ENCODE peak calls at places on chromosomes 11 and 22, in eight cellular contexts. F is H9; L is foreskin keratinocyte; I is upper lobe of left lung; W is lower lobe of right lung; Y is MM.1S; S is endothelial cell; T is CD4-positive, alpha-beta T cell. A is an unnamed sample.

GRCh38 chr22:36900225-36900624 is 13.2 kb upstream of the CSF2RB start:
- DNase-seq in L (no peak), I (no peak), T (no peak), S (no peak), W (no peak), F (no peak), Y (no peak), A (no peak)

GRCh38 chr11:86193297-86194095 is 51.1 kb upstream of the EED start:
- DNase-seq in I (no peak), S (peak), L (peak), W (peak), F (peak), T (peak), Y (peak), A (peak)

GRCh38 chr22:49258107-49259010 is 569.3 kb downstream of the BRD1 start:
- DNase-seq in F (peak), W (no peak), Y (no peak), T (peak), I (no peak), L (no peak), S (no peak), A (no peak)

GRCh38 chr11:9663699-9664275 is at the start of gene SWAP70:
- DNase-seq in I (peak), W (peak), S (peak), T (peak), F (peak), L (peak), Y (peak), A (peak)

GRCh38 chr11:118980191-118980881 is 8.8 kb downstream of the FOXR1 start:
- DNase-seq in F (peak), W (no peak), S (no peak), T (no peak), I (peak), Y (no peak), L (no peak), A (peak)

GRCh38 chr11:4684631-4685285 is 12.9 kb downstream of the OR51E2 start:
- DNase-seq in F (no peak), S (no peak), T (no peak), Y (peak), I (no peak), L (no peak), W (no peak), A (no peak)

GRCh38 chr11:14262271-14262846 is 96.6 kb downstream of the RRAS2 start:
- DNase-seq in L (no peak), Y (no peak), W (no peak), S (no peak), T (no peak), F (no peak), I (no peak), A (no peak)

GRCh38 chr11:117385906-117386305 is 58.3 kb downstream of the CEP164 start:
- DNase-seq in T (no peak), W (no peak), F (no peak), S (no peak), L (no peak), I (no peak), Y (no peak), A (no peak)

GRCh38 chr11:132114185-132114584 is 743.8 kb downstream of the NTM start:
- DNase-seq in W (no peak), T (no peak), Y (peak), S (peak), F (peak), I (no peak), L (no peak), A (no peak)

GRCh38 chr22:47174671-47175111 is 412.2 kb downstream of the TBC1D22A start:
- DNase-seq in T (peak), I (peak), W (no peak), L (no peak), F (peak), S (no peak), Y (no peak), A (no peak)

GRCh38 chr22:45819305-45819704 is 147.7 kb downstream of the ATXN10 start:
- DNase-seq in W (no peak), L (no peak), F (no peak), T (no peak), I (no peak), S (no peak), Y (no peak), A (no peak)

GRCh38 chr11:116376547-116376946 is 396.2 kb downstream of the BUD13 start:
- DNase-seq in W (no peak), S (no peak), F (no peak), Y (no peak), T (no peak), L (no peak), I (no peak), A (no peak)

GRCh38 chr11:57324154-57324885 is 432 bp downstream of the TNKS1BP1 start:
- DNase-seq in Y (no peak), T (peak), S (peak), L (no peak), I (peak), W (peak), F (peak), A (peak)

GRCh38 chr11:2977113-2977512 is 15.0 kb downstream of the NAP1L4 start:
- DNase-seq in L (no peak), W (no peak), T (no peak), Y (no peak), I (no peak), F (no peak), S (no peak), A (no peak)

GRCh38 chr11:128463386-128463829 is 124.0 kb downstream of the ETS1 start:
- DNase-seq in S (no peak), W (no peak), I (no peak), F (no peak), L (no peak), T (no peak), Y (no peak), A (no peak)

GRCh38 chr11:86475027-86475426 is 100.3 kb downstream of the CCDC81 start:
- DNase-seq in S (no peak), Y (no peak), F (no peak), L (no peak), I (no peak), W (no peak), T (no peak), A (no peak)

GRCh38 chr11:33065445-33066178 is 26.2 kb downstream of the TCP11L1 start:
- DNase-seq in L (no peak), F (peak), Y (peak), I (peak), W (peak), S (peak), T (peak), A (peak)

GRCh38 chr11:103735497-103736032 is 300.9 kb upstream of the DDI1 start:
- DNase-seq in S (no peak), L (peak), Y (no peak), T (no peak), W (no peak), I (no peak), F (no peak), A (no peak)

GRCh38 chr11:94802501-94802900 is 34.3 kb downstream of the AMOTL1 start:
- DNase-seq in W (no peak), Y (no peak), S (no peak), L (no peak), F (no peak), I (no peak), T (no peak), A (no peak)

GRCh38 chr11:10742460-10743208 is 8.4 kb upstream of the CTR9 start:
- DNase-seq in W (no peak), L (peak), F (no peak), S (no peak), Y (no peak), T (no peak), I (no peak), A (no peak)

GRCh38 chr11:76453248-76453647 is 8.4 kb downstream of the EMSY start:
- DNase-seq in W (no peak), F (no peak), Y (no peak), I (no peak), L (no peak), T (no peak), S (no peak), A (no peak)

GRCh38 chr22:50569896-50570535 is 7.3 kb upstream of the SYCE3 start:
- DNase-seq in L (no peak), Y (no peak), I (no peak), S (no peak), T (no peak), W (no peak), F (no peak), A (peak)

GRCh38 chr11:12430912-12431311 is 53.5 kb downstream of the PARVA start:
- DNase-seq in I (no peak), S (no peak), Y (no peak), L (peak), T (no peak), F (no peak), W (no peak), A (no peak)

GRCh38 chr11:99505319-99505718 is 484.6 kb downstream of the CNTN5 start:
- DNase-seq in S (no peak), W (no peak), I (no peak), F (no peak), T (no peak), L (no peak), Y (no peak), A (no peak)

GRCh38 chr22:21051836-21052400 is 6.2 kb downstream of the LRRC74B start:
- DNase-seq in F (no peak), W (no peak), S (no peak), Y (no peak), L (no peak), T (no peak), I (no peak), A (no peak)

GRCh38 chr22:37259540-37260029 is 15.5 kb upstream of the RAC2 start:
- DNase-seq in F (peak), Y (no peak), T (no peak), L (no peak), S (peak), W (peak), I (no peak), A (no peak)

GRCh38 chr22:46738642-46738960 is 549 bp upstream of the CERK start:
- DNase-seq in S (no peak), I (no peak), Y (peak), L (no peak), T (peak), W (no peak), F (no peak), A (no peak)

GRCh38 chr22:23446796-23447350 is 133.2 kb downstream of the IGLL1 start:
- DNase-seq in W (no peak), I (no peak), Y (no peak), S (no peak), T (no peak), L (no peak), F (no peak), A (no peak)

GRCh38 chr22:23452231-23453010 is 127.7 kb downstream of the IGLL1 start:
- DNase-seq in F (no peak), Y (no peak), I (peak), T (no peak), S (no peak), L (no peak), W (no peak), A (no peak)

GRCh38 chr22:23453277-23453676 is 126.8 kb downstream of the IGLL1 start:
- DNase-seq in F (no peak), I (no peak), L (no peak), S (no peak), W (no peak), Y (no peak), T (no peak), A (no peak)

GRCh38 chr22:23450434-23450795 is 129.7 kb downstream of the IGLL1 start:
- DNase-seq in I (no peak), T (no peak), Y (no peak), S (no peak), F (no peak), W (no peak), L (no peak), A (no peak)
- TF ChIP-seq CTCF in I (no peak), T (no peak), Y (no peak), S (no peak), F (no peak), W (no peak), L (no peak), A (no peak)

GRCh38 chr11:60363542-60364525 is 14.5 kb upstream of the MS4A7 start:
- DNase-seq in F (peak), S (peak), Y (peak), I (no peak), T (peak), L (peak), W (no peak), A (peak)
- TF ChIP-seq CTCF in F (peak), S (peak), Y (peak), I (peak), T (peak), L (peak), W (peak), A (peak)

DNA sequence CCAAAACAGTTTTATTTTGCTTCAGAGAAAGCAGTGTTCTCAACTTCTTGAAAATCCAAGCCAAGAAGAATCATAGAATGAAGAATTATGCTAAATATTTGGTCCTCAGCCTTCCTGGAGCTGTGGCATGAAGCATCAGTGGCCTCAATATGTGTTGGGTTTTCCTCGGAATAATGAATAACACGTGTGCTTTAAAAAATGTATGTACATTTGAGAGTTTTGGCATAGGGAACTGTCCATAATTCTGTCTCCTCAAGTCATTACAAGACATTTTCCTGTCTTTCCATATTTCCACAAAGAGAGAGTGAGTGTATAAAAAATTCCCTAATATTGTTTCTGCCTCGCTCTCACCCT is 10.3 kb upstream of the LDLRAD3 start:
- DNase-seq in S (no peak), L (no peak), T (no peak), Y (no peak), I (no peak), W (no peak), F (no peak), A (no peak)
- TF ChIP-seq CTCF in S (no peak), L (no peak), T (no peak), Y (no peak), I (no peak), W (no peak), F (no peak), A (no peak)

GRCh38 chr22:30600925-30601324 is 6.0 kb upstream of the TCN2 start:
- DNase-seq in F (no peak), Y (no peak), S (no peak), I (no peak), W (no peak), T (no peak), L (no peak), A (no peak)

GRCh38 chr22:30598986-30599385 is 7.3 kb upstream of the PES1 start:
- DNase-seq in T (no peak), L (no peak), I (no peak), S (no peak), F (no peak), W (no peak), Y (no peak), A (no peak)

GRCh38 chr22:30601464-30601863 is 5.5 kb upstream of the TCN2 start:
- DNase-seq in T (no peak), I (no peak), L (no peak), W (no peak), S (no peak), Y (no peak), F (no peak), A (no peak)

GRCh38 chr22:30604723-30605122 is 2.3 kb upstream of the TCN2 start:
- DNase-seq in W (no peak), Y (no peak), S (no peak), L (no peak), I (no peak), T (no peak), F (no peak), A (no peak)

GRCh38 chr22:30602049-30602448 is 4.9 kb upstream of the TCN2 start:
- DNase-seq in T (no peak), W (no peak), F (peak), I (no peak), Y (peak), L (no peak), S (no peak), A (no peak)
- TF ChIP-seq CTCF in T (no peak), W (no peak), F (peak), I (no peak), Y (peak), L (peak), S (no peak), A (peak)

GRCh38 chr11:65185869-65186341 is 4.2 kb downstream of the CAPN1 start:
- DNase-seq in T (no peak), I (no peak), Y (no peak), L (no peak), S (no peak), F (no peak), W (no peak), A (no peak)
- TF ChIP-seq CTCF in T (no peak), I (no peak), Y (no peak), L (peak), S (no peak), F (peak), W (no peak), A (peak)

GRCh38 chr22:42340150-42340549 is 69.7 kb upstream of the TCF20 start:
- DNase-seq in W (no peak), L (no peak), F (no peak), I (no peak), T (no peak), Y (no peak), S (no peak), A (no peak)
- TF ChIP-seq CTCF in W (no peak), L (no peak), F (no peak), I (no peak), T (no peak), Y (no peak), S (no peak), A (no peak)

A was measured in GM13977.